ENCODE peak calls at places on chromosome 11, in nine cellular contexts. J is T-helper 9 cell; N is PC-9; R is GM10248; M is posterior cingulate gyrus; G is RCC 7860; D is CD4-positive, CD25-positive, alpha-beta regulatory T cell; L is prostate gland; X is iris pigment epithelial cell. S is an unnamed sample.

GRCh38 chr11:92099183-92099582 is 125.4 kb upstream of the FAT3 start:
- DNase-seq in J (no peak), N (no peak), R (no peak), M (no peak), G (no peak), D (no peak), L (no peak), X (no peak), S (no peak)

GRCh38 chr11:121383726-121384125 is 68.4 kb upstream of the SORL1 start:
- DNase-seq in J (no peak), N (no peak), R (no peak), M (no peak), G (no peak), D (no peak), L (no peak), X (no peak), S (no peak)

GRCh38 chr11:122209619-122210377 is 93.8 kb upstream of the BLID start:
- DNase-seq in J (no peak), N (no peak), R (no peak), M (peak), G (no peak), D (no peak), L (no peak), X (peak), S (peak)

GRCh38 chr11:114077482-114078305 is 18.2 kb downstream of the ZBTB16 start:
- DNase-seq in J (no peak), N (no peak), R (no peak), M (no peak), G (no peak), D (no peak), L (no peak), X (no peak), S (no peak)

GRCh38 chr11:12842933-12843636 is 166.0 kb upstream of the RASSF10 start:
- DNase-seq in J (no peak), N (peak), R (no peak), M (no peak), G (peak), D (no peak), L (peak), X (peak), S (no peak)

GRCh38 chr11:94650756-94651155 is 83.6 kb downstream of the PIWIL4 start:
- DNase-seq in J (no peak), N (no peak), R (no peak), M (no peak), G (no peak), D (no peak), L (no peak), X (peak), S (peak)

GRCh38 chr11:84905411-84905810 is 721.7 kb downstream of the DLG2 start:
- DNase-seq in J (no peak), N (no peak), R (no peak), M (no peak), G (no peak), D (no peak), L (no peak), X (peak), S (no peak)

GRCh38 chr11:119928047-119928446 is 199.0 kb upstream of the NECTIN1 start:
- DNase-seq in J (no peak), N (no peak), R (no peak), M (no peak), G (no peak), D (no peak), L (no peak), X (peak), S (no peak)

GRCh38 chr11:66586136-66586535 is 6.7 kb downstream of the CCDC87 start:
- DNase-seq in J (no peak), N (no peak), R (no peak), M (no peak), G (no peak), D (no peak), L (no peak), X (no peak), S (no peak)

GRCh38 chr11:132997396-132997795 is 534.9 kb downstream of the OPCML start:
- DNase-seq in J (no peak), N (no peak), R (no peak), M (no peak), G (no peak), D (no peak), L (no peak), X (no peak), S (no peak)

GRCh38 chr11:15878756-15879155 is 477.6 kb downstream of the SOX6 start:
- DNase-seq in J (no peak), N (no peak), R (no peak), M (no peak), G (no peak), D (no peak), L (no peak), X (no peak), S (no peak)

GRCh38 chr11:128624269-128625170 is 37.2 kb upstream of the ETS1 start:
- DNase-seq in J (peak), N (peak), R (peak), M (no peak), G (no peak), D (peak), L (peak), X (no peak), S (no peak)

GRCh38 chr11:56783448-56784041 is 35.0 kb upstream of the OR9G4 start:
- DNase-seq in J (no peak), N (no peak), R (peak), M (no peak), G (peak), D (no peak), L (peak), X (peak), S (no peak)

GRCh38 chr11:12768731-12769673 is 94.8 kb downstream of the TEAD1 start:
- DNase-seq in J (no peak), N (no peak), R (peak), M (no peak), G (no peak), D (no peak), L (no peak), X (no peak), S (no peak)

GRCh38 chr11:87038235-87038960 is 664 bp downstream of the TMEM135 start:
- DNase-seq in J (no peak), N (no peak), R (peak), M (no peak), G (no peak), D (no peak), L (no peak), X (no peak), S (no peak)

GRCh38 chr11:66275396-66275795 is 2.6 kb upstream of the CNIH2 start:
- DNase-seq in J (no peak), N (no peak), R (no peak), M (no peak), G (no peak), D (no peak), L (no peak), X (no peak), S (no peak)

GRCh38 chr11:95512177-95512576 is 277.4 kb downstream of the FAM76B start:
- DNase-seq in J (no peak), N (no peak), R (no peak), M (no peak), G (no peak), D (no peak), L (peak), X (peak), S (peak)

GRCh38 chr11:48172818-48173609 is 43.6 kb upstream of the OR4B1 start:
- DNase-seq in J (peak), N (peak), R (peak), M (peak), G (peak), D (peak), L (peak), X (peak), S (peak)

GRCh38 chr11:45371251-45371749 is 85.2 kb upstream of the SYT13 start:
- DNase-seq in J (peak), N (peak), R (peak), M (peak), G (peak), D (peak), L (peak), X (peak), S (peak)

GRCh38 chr11:126926376-126926791 is 74.2 kb downstream of the KIRREL3 start:
- DNase-seq in J (no peak), N (no peak), R (no peak), M (no peak), G (no peak), D (no peak), L (no peak), X (no peak), S (no peak)

GRCh38 chr11:83310718-83311117 is 24.6 kb upstream of the CCDC90B start:
- DNase-seq in J (no peak), N (no peak), R (no peak), M (no peak), G (no peak), D (no peak), L (no peak), X (no peak), S (no peak)

GRCh38 chr11:44568706-44569473 is 3.4 kb downstream of the CD82 start:
- DNase-seq in J (peak), N (peak), R (peak), M (peak), G (peak), D (peak), L (peak), X (peak), S (peak)

GRCh38 chr11:70099578-70100282 is 21.6 kb downstream of the ANO1 start:
- DNase-seq in J (no peak), N (no peak), R (no peak), M (no peak), G (no peak), D (no peak), L (no peak), X (peak), S (no peak)

GRCh38 chr11:116044520-116044919 is 540.3 kb upstream of the CADM1 start:
- DNase-seq in J (no peak), N (no peak), R (no peak), M (no peak), G (no peak), D (no peak), L (no peak), X (no peak), S (no peak)

GRCh38 chr11:57560146-57560545 is 7.3 kb downstream of the UBE2L6 start:
- DNase-seq in J (no peak), N (peak), R (no peak), M (no peak), G (no peak), D (no peak), L (peak), X (no peak), S (no peak)

GRCh38 chr11:70503201-70503877 is 105.0 kb downstream of the CTTN start:
- DNase-seq in J (no peak), N (no peak), R (no peak), M (no peak), G (no peak), D (no peak), L (no peak), X (no peak), S (no peak)

GRCh38 chr11:128686045-128686741 is 7.7 kb upstream of the FLI1 start:
- DNase-seq in J (no peak), N (no peak), R (peak), M (no peak), G (no peak), D (no peak), L (no peak), X (no peak), S (no peak)

GRCh38 chr11:111604392-111605009 is 2.3 kb downstream of the SIK2 start:
- DNase-seq in J (no peak), N (no peak), R (peak), M (no peak), G (peak), D (no peak), L (no peak), X (peak), S (no peak)

GRCh38 chr11:119747868-119748660 is 19.1 kb upstream of the NECTIN1 start:
- DNase-seq in J (no peak), N (no peak), R (no peak), M (no peak), G (no peak), D (no peak), L (no peak), X (no peak), S (no peak)

GRCh38 chr11:21894492-21894891 is 298.4 kb upstream of the ANO5 start:
- DNase-seq in J (no peak), N (no peak), R (no peak), M (no peak), G (no peak), D (no peak), L (no peak), X (no peak), S (no peak)

GRCh38 chr11:120900642-120901041 is 123.3 kb upstream of the TBCEL start:
- DNase-seq in J (no peak), N (no peak), R (no peak), M (no peak), G (no peak), D (no peak), L (no peak), X (peak), S (no peak)

GRCh38 chr11:73506038-73506437 is 91.9 kb downstream of the FAM168A start:
- DNase-seq in J (no peak), N (no peak), R (no peak), M (no peak), G (no peak), D (no peak), L (no peak), X (no peak), S (no peak)

GRCh38 chr11:38123673-38124072 is 1525.6 kb upstream of the RAG2 start:
- DNase-seq in J (no peak), N (no peak), R (no peak), M (no peak), G (no peak), D (no peak), L (no peak), X (no peak), S (no peak)

GRCh38 chr11:34168642-34169051 is 63.2 kb downstream of the NAT10 start:
- DNase-seq in J (no peak), N (no peak), R (no peak), M (no peak), G (no peak), D (no peak), L (peak), X (peak), S (peak)

GRCh38 chr11:64742940-64743590 is 877 bp downstream of the RASGRP2 start:
- DNase-seq in J (peak), N (peak), R (peak), M (peak), G (no peak), D (peak), L (no peak), X (peak), S (peak)

GRCh38 chr11:46348566-46348981 is 1.3 kb downstream of the DGKZ start:
- DNase-seq in J (no peak), N (no peak), R (no peak), M (no peak), G (no peak), D (no peak), L (no peak), X (no peak), S (no peak)

GRCh38 chr11:27613670-27613950 is 86.6 kb downstream of the BDNF start:
- DNase-seq in J (no peak), N (no peak), R (no peak), M (no peak), G (no peak), D (no peak), L (no peak), X (no peak), S (no peak)

GRCh38 chr11:75031224-75031753 is 42.6 kb downstream of the NEU3 start:
- DNase-seq in J (no peak), N (no peak), R (no peak), M (no peak), G (peak), D (no peak), L (no peak), X (peak), S (no peak)

S was measured in uterus.